ENCODE peak calls at places on chromosomes 6 and 20, in seven cellular contexts. One of them, this sample, is unnamed.

GRCh38 chr6:23349521-23350147 is 776.4 kb upstream of the NRSN1 start:
- DNase-seq in GM23248: peak
- DNase-seq in keratinocyte: peak
- DNase-seq in H1: no peak
- DNase-seq in PC-3: peak
- DNase-seq in endothelial cell of umbilical vein: peak
- DNase-seq in fibroblast of lung: peak
- DNase-seq in this sample: peak

GRCh38 chr6:125584468-125584939 is 164.9 kb upstream of the HEY2 start:
- DNase-seq in endothelial cell of umbilical vein: peak
- DNase-seq in GM23248: no peak
- DNase-seq in H1: peak
- DNase-seq in PC-3: peak
- DNase-seq in keratinocyte: no peak
- DNase-seq in fibroblast of lung: peak
- DNase-seq in this sample: peak

GRCh38 chr6:1335367-1336037 is 23.6 kb downstream of the FOXQ1 start:
- DNase-seq in H1: no peak
- DNase-seq in keratinocyte: peak
- DNase-seq in PC-3: peak
- DNase-seq in GM23248: peak
- DNase-seq in endothelial cell of umbilical vein: no peak
- DNase-seq in fibroblast of lung: peak
- DNase-seq in this sample: peak

GRCh38 chr20:10347066-10347465 is 87.0 kb downstream of the MKKS start:
- DNase-seq in H1: no peak
- DNase-seq in GM23248: no peak
- DNase-seq in keratinocyte: no peak
- DNase-seq in PC-3: no peak
- DNase-seq in endothelial cell of umbilical vein: no peak
- DNase-seq in fibroblast of lung: peak
- DNase-seq in this sample: peak

GRCh38 chr6:135141728-135142127 is 39.4 kb upstream of the MYB start:
- DNase-seq in PC-3: no peak
- DNase-seq in endothelial cell of umbilical vein: no peak
- DNase-seq in H1: no peak
- DNase-seq in keratinocyte: no peak
- DNase-seq in GM23248: no peak
- DNase-seq in fibroblast of lung: no peak
- DNase-seq in this sample: no peak

GRCh38 chr20:5529331-5530142 is 212.8 kb upstream of the PROKR2 start:
- DNase-seq in keratinocyte: peak
- DNase-seq in endothelial cell of umbilical vein: peak
- DNase-seq in H1: peak
- DNase-seq in PC-3: peak
- DNase-seq in fibroblast of lung: peak
- DNase-seq in GM23248: peak
- DNase-seq in this sample: peak

GRCh38 chr20:23092409-23092756 is 6.3 kb upstream of the CD93 start:
- DNase-seq in fibroblast of lung: peak
- DNase-seq in endothelial cell of umbilical vein: peak
- DNase-seq in H1: no peak
- DNase-seq in PC-3: no peak
- DNase-seq in keratinocyte: no peak
- DNase-seq in GM23248: no peak
- DNase-seq in this sample: peak

GRCh38 chr6:38459291-38459690 is 180.4 kb downstream of the BTBD9 start:
- DNase-seq in H1: no peak
- DNase-seq in GM23248: peak
- DNase-seq in fibroblast of lung: peak
- DNase-seq in PC-3: no peak
- DNase-seq in keratinocyte: no peak
- DNase-seq in endothelial cell of umbilical vein: no peak
- DNase-seq in this sample: peak

GRCh38 chr6:108127826-108128225 is 38.0 kb upstream of the NR2E1 start:
- DNase-seq in keratinocyte: no peak
- DNase-seq in endothelial cell of umbilical vein: no peak
- DNase-seq in GM23248: peak
- DNase-seq in fibroblast of lung: no peak
- DNase-seq in H1: no peak
- DNase-seq in PC-3: peak
- DNase-seq in this sample: no peak

GRCh38 chr6:41191569-41191968 is 9.4 kb downstream of the TREML2 start:
- DNase-seq in PC-3: peak
- DNase-seq in keratinocyte: no peak
- DNase-seq in H1: no peak
- DNase-seq in fibroblast of lung: no peak
- DNase-seq in GM23248: peak
- DNase-seq in endothelial cell of umbilical vein: peak
- DNase-seq in this sample: no peak

GRCh38 chr6:56143796-56144195 is 103.6 kb downstream of the COL21A1 start:
- DNase-seq in GM23248: peak
- DNase-seq in PC-3: peak
- DNase-seq in H1: no peak
- DNase-seq in keratinocyte: no peak
- DNase-seq in endothelial cell of umbilical vein: peak
- DNase-seq in fibroblast of lung: no peak
- DNase-seq in this sample: no peak

GRCh38 chr6:38021571-38021970 is 202.0 kb downstream of the ZFAND3 start:
- DNase-seq in PC-3: no peak
- DNase-seq in GM23248: no peak
- DNase-seq in H1: no peak
- DNase-seq in fibroblast of lung: no peak
- DNase-seq in keratinocyte: no peak
- DNase-seq in endothelial cell of umbilical vein: no peak
- DNase-seq in this sample: no peak

GRCh38 chr20:37163832-37164554 is 15.1 kb upstream of the RPN2 start:
- DNase-seq in endothelial cell of umbilical vein: no peak
- DNase-seq in GM23248: no peak
- DNase-seq in fibroblast of lung: no peak
- DNase-seq in H1: no peak
- DNase-seq in PC-3: no peak
- DNase-seq in keratinocyte: no peak
- DNase-seq in this sample: no peak

GRCh38 chr6:14921878-14922277 is 324.0 kb upstream of the JARID2 start:
- DNase-seq in endothelial cell of umbilical vein: no peak
- DNase-seq in GM23248: no peak
- DNase-seq in keratinocyte: no peak
- DNase-seq in PC-3: no peak
- DNase-seq in fibroblast of lung: peak
- DNase-seq in H1: no peak
- DNase-seq in this sample: no peak

GRCh38 chr20:2804921-2805681 is 4.7 kb upstream of the CPXM1 start:
- DNase-seq in fibroblast of lung: no peak
- DNase-seq in PC-3: no peak
- DNase-seq in H1: no peak
- DNase-seq in GM23248: peak
- DNase-seq in keratinocyte: no peak
- DNase-seq in endothelial cell of umbilical vein: no peak
- DNase-seq in this sample: no peak

GRCh38 chr6:167471548-167471930 is 146.7 kb downstream of the TTLL2 start:
- DNase-seq in keratinocyte: no peak
- DNase-seq in H1: no peak
- DNase-seq in PC-3: no peak
- DNase-seq in fibroblast of lung: no peak
- DNase-seq in GM23248: no peak
- DNase-seq in endothelial cell of umbilical vein: no peak
- DNase-seq in this sample: no peak

GRCh38 chr6:38420207-38420606 is 219.5 kb downstream of the BTBD9 start:
- DNase-seq in endothelial cell of umbilical vein: peak
- DNase-seq in PC-3: peak
- DNase-seq in fibroblast of lung: peak
- DNase-seq in keratinocyte: no peak
- DNase-seq in H1: no peak
- DNase-seq in GM23248: peak
- DNase-seq in this sample: no peak

DNA sequence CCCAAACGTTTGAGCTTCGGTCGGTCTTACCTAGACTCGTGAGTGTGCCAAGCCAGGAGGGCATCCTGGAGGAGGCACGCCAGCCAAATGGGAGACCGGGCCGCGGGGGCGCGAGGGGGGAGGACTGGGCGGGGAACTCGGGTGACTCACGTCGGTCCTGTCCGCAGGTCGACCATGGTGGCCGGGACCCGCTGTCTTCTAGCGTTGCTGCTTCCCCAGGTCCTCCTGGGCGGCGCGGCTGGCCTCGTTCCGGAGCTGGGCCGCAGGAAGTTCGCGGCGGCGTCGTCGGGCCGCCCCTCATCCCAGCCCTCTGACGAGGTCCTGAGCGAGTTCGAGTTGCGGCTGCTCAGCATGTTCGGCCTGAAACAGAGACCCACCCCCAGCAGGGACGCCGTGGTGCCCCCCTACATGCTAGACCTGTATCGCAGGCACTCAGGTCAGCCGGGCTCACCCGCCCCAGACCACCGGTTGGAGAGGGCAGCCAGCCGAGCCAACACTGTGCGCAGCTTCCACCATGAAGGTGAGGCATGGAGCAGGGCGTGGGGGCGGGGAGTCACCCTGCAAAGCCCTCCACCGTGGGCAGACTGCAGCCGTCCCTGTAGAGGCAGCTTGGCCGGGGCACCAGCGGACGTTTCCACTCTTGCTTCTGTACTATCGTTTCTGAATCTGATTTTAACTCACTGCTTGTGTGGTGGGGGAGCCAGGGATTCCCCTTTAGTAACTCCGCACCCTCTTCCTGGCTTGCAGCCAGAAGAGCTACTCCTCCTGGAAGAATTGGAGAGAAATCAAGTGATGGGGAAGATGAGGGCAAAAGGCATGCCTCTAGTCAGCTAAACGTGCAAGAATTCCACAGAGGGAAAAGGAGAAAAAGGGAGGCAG is 2.7 kb downstream of the BMP2 start:
- DNase-seq in PC-3: no peak
- DNase-seq in endothelial cell of umbilical vein: peak
- DNase-seq in keratinocyte: no peak
- DNase-seq in H1: no peak
- DNase-seq in GM23248: peak
- DNase-seq in fibroblast of lung: peak
- DNase-seq in this sample: peak
- H3K9ac ChIP-seq in PC-3: no peak
- H3K9ac ChIP-seq in endothelial cell of umbilical vein: peak
- H3K9ac ChIP-seq in keratinocyte: peak
- H3K9ac ChIP-seq in H1: no peak
- H3K9ac ChIP-seq in GM23248: peak
- H3K9ac ChIP-seq in fibroblast of lung: peak
- H3K9ac ChIP-seq in this sample: peak

GRCh38 chr20:53294804-53295203 is 298.8 kb downstream of the ZNF217 start:
- DNase-seq in PC-3: no peak
- DNase-seq in keratinocyte: no peak
- DNase-seq in fibroblast of lung: no peak
- DNase-seq in H1: no peak
- DNase-seq in endothelial cell of umbilical vein: no peak
- DNase-seq in GM23248: peak
- DNase-seq in this sample: peak
- TF ChIP-seq EZH2 in PC-3: no peak
- TF ChIP-seq EZH2 in keratinocyte: no peak
- TF ChIP-seq EZH2 in fibroblast of lung: no peak
- TF ChIP-seq EZH2 in H1: no peak
- TF ChIP-seq EZH2 in endothelial cell of umbilical vein: no peak
- TF ChIP-seq EZH2 in GM23248: no peak
- TF ChIP-seq EZH2 in this sample: no peak

DNA sequence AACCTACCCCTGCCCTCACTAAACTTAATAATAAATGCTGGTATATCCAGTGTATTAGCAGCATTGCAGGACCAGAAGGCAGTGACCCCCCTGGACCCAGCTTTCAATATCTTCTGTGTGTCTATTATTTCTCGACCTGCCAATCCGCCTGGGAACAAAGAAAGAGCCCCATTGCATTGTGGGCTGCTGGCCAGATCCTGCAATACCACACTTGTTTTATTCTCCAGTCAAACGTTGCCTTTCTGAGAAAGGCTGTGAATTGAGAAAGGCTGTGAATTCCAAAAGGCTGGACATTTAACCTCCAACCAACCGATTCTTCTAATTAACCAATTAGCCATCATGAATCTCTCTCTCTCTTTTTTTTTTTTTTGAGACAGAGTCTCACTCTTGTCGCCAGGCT is 1.5 kb upstream of the MTO1 start:
- DNase-seq in H1: no peak
- DNase-seq in PC-3: no peak
- DNase-seq in GM23248: no peak
- DNase-seq in fibroblast of lung: no peak
- DNase-seq in keratinocyte: no peak
- DNase-seq in endothelial cell of umbilical vein: no peak
- DNase-seq in this sample: no peak
- H3K9ac ChIP-seq in H1: no peak
- H3K9ac ChIP-seq in PC-3: no peak
- H3K9ac ChIP-seq in GM23248: no peak
- H3K9ac ChIP-seq in fibroblast of lung: no peak
- H3K9ac ChIP-seq in keratinocyte: no peak
- H3K9ac ChIP-seq in endothelial cell of umbilical vein: no peak
- H3K9ac ChIP-seq in this sample: no peak

GRCh38 chr6:136549359-136550044 is 720 bp downstream of the MAP7 start:
- DNase-seq in PC-3: peak
- DNase-seq in GM23248: peak
- DNase-seq in fibroblast of lung: peak
- DNase-seq in H1: no peak
- DNase-seq in keratinocyte: no peak
- DNase-seq in endothelial cell of umbilical vein: no peak
- DNase-seq in this sample: no peak
- TF ChIP-seq EZH2 in PC-3: no peak
- TF ChIP-seq EZH2 in GM23248: no peak
- TF ChIP-seq EZH2 in fibroblast of lung: peak
- TF ChIP-seq EZH2 in H1: no peak
- TF ChIP-seq EZH2 in keratinocyte: no peak
- TF ChIP-seq EZH2 in endothelial cell of umbilical vein: peak
- TF ChIP-seq EZH2 in this sample: peak